ENCODE peak calls at places on chromosomes 16 and 17, in seven cellular contexts. Q is psoas muscle, M is astrocyte of the spinal cord, R is ovary, I is colonic mucosa, U is cardiac fibroblast, W is mucosa of descending colon. G is an unnamed sample.

GRCh38 chr17:78409191-78409621 is 30.8 kb downstream of the PGS1 start:
- DNase-seq in W (peak; percentile 88), R (no peak), M (no peak), U (no peak), I (peak; percentile 95), Q (no peak), G (no peak)

GRCh38 chr16:84732674-84733352 is 33.0 kb downstream of the USP10 start:
- DNase-seq in W (no peak), M (no peak), Q (no peak), I (peak; percentile 64), U (no peak), R (no peak), G (no peak)

GRCh38 chr17:43406676-43407645 is 8.2 kb downstream of the ARL4D start:
- DNase-seq in U (peak; percentile 72), I (no peak), Q (no peak), R (peak; percentile 38), W (no peak), M (no peak), G (peak; percentile 57)

GRCh38 chr16:81099958-81100357 is 3.8 kb upstream of the GCSH start:
- DNase-seq in W (no peak), I (no peak), Q (no peak), U (no peak), M (no peak), R (no peak), G (no peak)

GRCh38 chr17:78736526-78737079 is 45.5 kb downstream of the CYTH1 start:
- DNase-seq in W (peak; percentile 92), R (no peak), M (no peak), Q (peak; percentile 58), U (no peak), I (peak; percentile 94), G (peak; percentile 35)

GRCh38 chr16:49658491-49658890 is 197.4 kb downstream of the ZNF423 start:
- DNase-seq in M (no peak), U (no peak), Q (no peak), R (no peak), W (no peak), I (no peak), G (no peak)

GRCh38 chr16:24539850-24540484 is 601 bp downstream of the RBBP6 start:
- DNase-seq in W (peak; percentile 81), R (peak; percentile 78), I (peak; percentile 55), U (peak; percentile 63), M (no peak), Q (peak; percentile 74), G (no peak)

GRCh38 chr17:74211929-74212261 is 1.5 kb upstream of the TTYH2 start:
- DNase-seq in U (no peak), M (no peak), I (no peak), W (no peak), Q (no peak), R (no peak), G (peak; percentile 23)

GRCh38 chr17:27993723-27994310 is 48.7 kb upstream of the NLK start:
- DNase-seq in Q (no peak), R (no peak), M (no peak), U (no peak), W (no peak), I (no peak), G (no peak)

GRCh38 chr17:61698244-61698643 is 107.2 kb upstream of the NACA2 start:
- DNase-seq in M (no peak), U (no peak), W (no peak), I (no peak), R (no peak), Q (no peak), G (no peak)

GRCh38 chr16:82524939-82525338 is 101.8 kb upstream of the CDH13 start:
- DNase-seq in W (no peak), M (no peak), U (no peak), Q (no peak), R (no peak), I (no peak), G (no peak)

GRCh38 chr17:28887871-28888471 is 9.6 kb downstream of the FLOT2 start:
- DNase-seq in W (no peak), M (no peak), I (no peak), Q (no peak), R (no peak), U (no peak), G (no peak)

DNA sequence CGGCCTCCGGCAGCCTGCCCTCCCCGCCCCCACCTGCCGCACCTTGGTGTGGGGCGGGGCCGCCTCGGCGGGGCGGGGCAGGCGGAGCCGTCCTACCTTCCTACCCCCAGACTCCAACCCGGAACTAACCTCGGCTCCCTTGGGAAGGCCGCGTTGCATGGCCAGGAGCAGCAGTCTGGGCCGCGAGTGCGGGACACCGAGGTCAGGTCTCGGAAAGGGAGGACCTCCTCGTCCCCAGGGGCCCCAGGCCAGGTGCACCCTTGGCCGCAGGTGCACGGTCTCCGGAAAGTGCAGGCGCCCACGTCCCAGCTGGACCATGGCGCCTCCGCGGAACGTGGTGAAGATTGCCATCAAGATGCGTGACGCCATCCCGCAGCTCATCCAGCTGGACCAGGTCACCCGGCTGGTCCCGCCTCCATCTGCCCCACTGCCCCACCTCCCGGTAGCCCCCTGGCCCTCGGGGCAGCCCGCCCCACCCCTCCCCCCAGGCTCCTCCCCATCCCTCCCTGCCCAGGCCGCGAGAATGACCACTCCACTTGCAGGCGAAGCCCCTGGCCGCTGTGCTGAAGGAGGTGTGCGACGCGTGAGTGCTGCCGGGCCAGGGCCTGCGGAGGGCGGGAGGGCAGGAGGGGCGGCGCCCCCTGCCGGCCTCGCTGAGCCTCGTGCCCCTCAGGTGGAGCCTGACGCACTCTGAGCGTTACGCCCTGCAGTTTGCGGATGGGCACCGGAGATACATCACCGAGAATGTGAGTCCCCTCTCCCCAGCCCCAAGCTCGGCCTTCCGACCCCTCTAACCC is at the start of gene ELMO3:
- DNase-seq in W (peak; percentile 92), R (peak; percentile 66), I (peak; percentile 89), U (no peak), Q (no peak), M (no peak), G (no peak)
- H3K4me3 ChIP-seq in W (peak within 1 kb of the TSS; percentile 32), R (peak within 1 kb of the TSS; percentile 4), I (peak within 1 kb of the TSS; percentile 54), U (no peak within 1 kb of the TSS), Q (no peak within 1 kb of the TSS), M (no peak within 1 kb of the TSS), G (no peak within 1 kb of the TSS)

GRCh38 chr16:66309409-66309808 is 57.1 kb upstream of the CDH5 start:
- DNase-seq in Q (no peak), U (no peak), I (no peak), W (no peak), M (no peak), R (no peak), G (no peak)
- H3K4me3 ChIP-seq in Q (no peak overlapping the region), U (no peak overlapping the region), I (no peak overlapping the region), W (no peak overlapping the region), M (no peak overlapping the region), R (no peak overlapping the region), G (no peak overlapping the region)

GRCh38 chr16:67068212-67068753 is 39.3 kb downstream of the CBFB start:
- DNase-seq in R (no peak), I (no peak), U (no peak), Q (no peak), W (no peak), M (no peak), G (peak; percentile 60)

DNA sequence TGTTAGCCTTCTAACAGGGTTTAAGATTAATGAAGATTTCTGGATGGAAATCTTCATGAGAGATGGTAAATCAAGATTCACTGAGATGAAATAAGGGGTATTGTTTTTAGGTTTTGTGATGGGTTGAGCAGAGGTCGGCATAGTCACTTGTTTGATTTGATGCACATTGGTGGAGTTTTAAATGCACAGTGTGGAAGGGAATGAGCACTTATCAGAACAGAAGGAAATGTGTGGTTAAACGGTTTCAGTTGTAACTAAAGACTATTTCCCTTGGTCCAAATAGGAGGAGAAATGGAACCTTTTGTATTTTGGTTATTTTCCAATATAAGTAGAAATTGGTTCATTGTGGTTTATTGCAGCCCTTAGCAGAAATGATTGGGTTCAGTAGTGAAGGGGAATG is 34.1 kb downstream of the CBFB start:
- DNase-seq in R (no peak), W (no peak), I (no peak), U (no peak), M (no peak), Q (no peak), G (no peak)
- H3K4me3 ChIP-seq in R (no peak overlapping the region), W (no peak overlapping the region), I (no peak overlapping the region), U (no peak overlapping the region), M (no peak overlapping the region), Q (no peak overlapping the region), G (no peak overlapping the region)

DNA sequence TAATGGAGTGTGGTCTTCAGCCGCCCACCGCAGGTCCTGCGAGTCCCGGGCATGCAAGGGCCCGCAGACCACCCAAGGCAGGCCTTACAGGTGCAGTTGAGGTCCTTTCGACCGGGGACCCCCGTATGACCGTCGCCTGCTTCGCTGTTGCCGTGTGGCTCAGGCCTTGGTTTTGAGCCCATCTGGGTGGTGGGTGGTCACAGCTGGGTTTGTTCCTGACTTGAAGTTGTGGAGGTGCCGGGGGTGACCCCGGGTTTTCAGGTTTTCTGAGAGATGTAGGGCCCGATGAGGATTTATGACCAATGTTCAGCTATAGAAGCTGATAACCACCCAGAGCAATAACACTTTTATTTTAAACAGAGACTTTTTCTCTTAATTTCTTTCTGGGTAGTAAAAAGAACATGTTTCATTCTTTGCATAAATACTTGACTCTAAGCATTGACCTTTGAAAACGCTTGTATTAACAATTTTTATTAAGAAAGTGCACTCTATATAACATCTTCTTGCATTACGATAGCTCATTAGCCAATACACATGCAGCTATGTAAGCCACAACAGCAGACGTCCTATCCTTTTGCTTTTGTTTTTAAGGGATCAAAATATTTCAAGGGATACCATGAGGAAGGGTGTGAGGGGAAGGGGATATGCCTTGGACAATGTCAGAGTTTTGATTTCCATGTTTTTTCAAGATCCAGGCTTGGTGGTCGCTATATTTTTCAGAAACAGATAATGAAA is 1.9 kb downstream of the FOXL1 start:
- DNase-seq in R (no peak), I (no peak), M (peak; percentile 69), Q (no peak), W (no peak), U (no peak), G (no peak)
- H3K4me3 ChIP-seq in R (no peak overlapping the region), I (peak overlapping the region; percentile 15), M (peak overlapping the region; percentile 54), Q (no peak overlapping the region), W (no peak overlapping the region), U (no peak overlapping the region), G (peak overlapping the region; percentile 54)

GRCh38 chr17:8013731-8014557 is 11.5 kb downstream of the GUCY2D start:
- DNase-seq in I (no peak), W (no peak), Q (no peak), M (no peak), U (no peak), R (no peak), G (no peak)

GRCh38 chr17:8015957-8016631 is 13.7 kb downstream of the GUCY2D start:
- DNase-seq in M (no peak), Q (no peak), I (peak; percentile 69), W (peak; percentile 72), U (no peak), R (peak; percentile 53), G (no peak)

GRCh38 chr17:8014558-8014850 is 12.1 kb downstream of the GUCY2D start:
- DNase-seq in W (no peak), Q (no peak), R (no peak), M (no peak), U (no peak), I (no peak), G (no peak)

GRCh38 chr17:8016632-8017424 is 14.4 kb downstream of the GUCY2D start:
- DNase-seq in I (peak; percentile 76), R (no peak), M (peak; percentile 15), U (peak; percentile 57), Q (no peak), W (peak; percentile 71), G (peak; percentile 46)

GRCh38 chr17:8015236-8015956 is 13.0 kb downstream of the GUCY2D start:
- DNase-seq in U (no peak), R (no peak), W (no peak), M (no peak), I (no peak), Q (no peak), G (no peak)
- H3K4me3 ChIP-seq in U (no peak overlapping the region), R (no peak overlapping the region), W (no peak overlapping the region), M (no peak overlapping the region), I (peak overlapping the region; percentile 41), Q (peak overlapping the region; percentile 53), G (no peak overlapping the region)